ENCODE peak calls at places on chromosomes 7 and 10, in four cellular contexts. A is prostate gland, M is stomach, S is transverse colon. J is an unnamed sample. For H3K4me1 and H3K36me3, the result is how much of the 10 kb centered on the place peaks cover.

GRCh38 chr7:118245267-118246040 is 20.9 kb downstream of the ANKRD7 start:
- DNase-seq in A (no peak), M (no peak), S (no peak), J (no peak)

GRCh38 chr10:73871915-73872710 is 2.2 kb downstream of the CAMK2G start:
- DNase-seq in A (no peak), M (no peak), S (peak), J (no peak)

GRCh38 chr10:27983144-27983543 is 15.7 kb downstream of the ODAD2 start:
- DNase-seq in A (no peak), M (no peak), S (no peak), J (no peak)

GRCh38 chr10:48247680-48248079 is 26.8 kb downstream of the FRMPD2 start:
- DNase-seq in A (no peak), M (no peak), S (no peak), J (peak)

GRCh38 chr7:134992626-134993179 is 6.4 kb downstream of the AGBL3 start:
- DNase-seq in A (no peak), M (no peak), S (no peak), J (no peak)

GRCh38 chr10:69864321-69864720 is 62.6 kb downstream of the COL13A1 start:
- DNase-seq in A (no peak), M (no peak), S (no peak), J (no peak)

GRCh38 chr10:17056781-17057191 is 72.8 kb downstream of the CUBN start:
- DNase-seq in A (no peak), M (no peak), S (no peak), J (no peak)

GRCh38 chr10:64376169-64376568 is 855.0 kb downstream of the REEP3 start:
- DNase-seq in A (no peak), M (no peak), S (no peak), J (no peak)

GRCh38 chr10:73218466-73219191 is 28.4 kb downstream of the DNAJC9 start:
- DNase-seq in A (no peak), M (no peak), S (no peak), J (no peak)

GRCh38 chr10:31929986-31930675 is 1.5 kb upstream of the ARHGAP12 start:
- DNase-seq in A (peak), M (no peak), S (no peak), J (no peak)

GRCh38 chr7:101681170-101682007 is 52.3 kb upstream of the MYL10 start:
- DNase-seq in A (peak), M (peak), S (no peak), J (no peak)

GRCh38 chr7:39637963-39638485 is 14.7 kb downstream of the RALA start:
- DNase-seq in A (no peak), M (no peak), S (no peak), J (no peak)

GRCh38 chr7:84228526-84228925 is 33.9 kb upstream of the SEMA3A start:
- DNase-seq in A (no peak), M (no peak), S (no peak), J (no peak)

GRCh38 chr7:117810642-117811512 is 62.4 kb downstream of the CTTNBP2 start:
- DNase-seq in A (no peak), M (no peak), S (no peak), J (no peak)

GRCh38 chr7:77687747-77688144 is 8.5 kb upstream of the RSBN1L start:
- DNase-seq in A (no peak), M (no peak), S (no peak), J (no peak)

GRCh38 chr7:29609162-29610030 is 45.8 kb downstream of the PRR15 start:
- DNase-seq in A (no peak), M (peak), S (peak), J (no peak)

GRCh38 chr10:48796846-48797245 is 112.2 kb downstream of the WDFY4 start:
- DNase-seq in A (no peak), M (no peak), S (no peak), J (no peak)

GRCh38 chr7:28068811-28069216 is 111.8 kb downstream of the JAZF1 start:
- DNase-seq in A (no peak), M (no peak), S (no peak), J (no peak)

GRCh38 chr10:33772370-33773331 is 438.2 kb upstream of the NRP1 start:
- DNase-seq in A (peak), M (no peak), S (no peak), J (no peak)

GRCh38 chr10:124532106-124532641 is 70.6 kb downstream of the LHPP start:
- DNase-seq in A (no peak), M (no peak), S (peak), J (no peak)

GRCh38 chr7:4168041-4168440 is 514.1 kb upstream of the FOXK1 start:
- DNase-seq in A (no peak), M (no peak), S (no peak), J (no peak)

GRCh38 chr10:97673736-97674525 is 13.1 kb downstream of the AVPI1 start:
- DNase-seq in A (no peak), M (no peak), S (no peak), J (no peak)

GRCh38 chr10:13922591-13922990 is 335.8 kb downstream of the PRPF18 start:
- DNase-seq in A (no peak), M (no peak), S (no peak), J (no peak)

GRCh38 chr7:28988818-28989595 is 30.9 kb upstream of the TRIL start:
- DNase-seq in A (no peak), M (no peak), S (peak), J (no peak)

GRCh38 chr7:159008055-159008405 is 136.6 kb downstream of the VIPR2 start:
- DNase-seq in A (no peak), M (no peak), S (no peak), J (no peak)

GRCh38 chr10:11898372-11899066 is 75.4 kb downstream of the PROSER2 start:
- DNase-seq in A (peak), M (peak), S (no peak), J (peak)

GRCh38 chr7:41792099-41792498 is 89.2 kb upstream of the INHBA start:
- DNase-seq in A (no peak), M (no peak), S (no peak), J (no peak)

GRCh38 chr7:158516524-158516923 is 71.1 kb downstream of the PTPRN2 start:
- DNase-seq in A (no peak), M (no peak), S (no peak), J (no peak)

GRCh38 chr7:158821173-158822021 is 7.9 kb downstream of the ESYT2 start:
- DNase-seq in A (no peak), M (no peak), S (no peak), J (no peak)

GRCh38 chr10:98088186-98088971 is 46.1 kb upstream of the R3HCC1L start:
- DNase-seq in A (no peak), M (no peak), S (no peak), J (no peak)

GRCh38 chr7:27108390-27109127 is 6.1 kb upstream of the HOXA2 start:
- DNase-seq in A (no peak), M (no peak), S (peak), J (peak)

GRCh38 chr10:70092389-70092718 is 39.7 kb downstream of the MACROH2A2 start:
- DNase-seq in A (no peak), M (no peak), S (no peak), J (no peak)

GRCh38 chr7:107907790-107908189 is 16.8 kb downstream of the DLD start:
- DNase-seq in A (no peak), M (no peak), S (no peak), J (no peak)

DNA sequence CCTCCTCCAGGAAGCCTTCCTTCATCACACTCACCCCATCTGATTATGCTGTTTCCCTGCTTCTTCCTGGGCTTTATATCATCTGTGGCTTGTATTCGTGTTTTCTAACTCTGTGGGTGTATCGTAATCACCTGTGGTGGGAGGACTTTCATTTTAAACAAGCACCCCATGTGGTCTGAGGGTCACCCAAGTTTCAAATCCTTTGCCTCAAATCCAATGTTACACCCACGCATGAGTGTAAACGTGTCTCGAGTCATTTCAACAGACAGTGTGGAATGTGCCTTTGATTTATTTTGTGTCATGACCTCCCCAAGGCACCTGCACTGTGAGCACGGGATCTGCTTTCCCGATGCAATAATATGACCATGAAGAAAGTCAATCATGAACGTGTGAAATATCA is 17.5 kb upstream of the LYZL2 start:
- DNase-seq in A (no peak), M (no peak), S (no peak), J (no peak)
- TF ChIP-seq POLR2AphosphoS5 in A (no peak), M (no peak), S (no peak), J (no peak)

GRCh38 chr7:148721390-148721789 is 22.7 kb downstream of the CUL1 start:
- DNase-seq in A (no peak), M (no peak), S (no peak), J (no peak)

GRCh38 chr7:148717266-148717793 is 18.6 kb downstream of the CUL1 start:
- DNase-seq in A (no peak), M (no peak), S (no peak), J (no peak)

GRCh38 chr7:148720472-148720871 is 21.8 kb downstream of the CUL1 start:
- DNase-seq in A (no peak), M (no peak), S (no peak), J (no peak)

GRCh38 chr7:148718431-148718830 is 19.7 kb downstream of the CUL1 start:
- DNase-seq in A (no peak), M (no peak), S (no peak), J (no peak)

GRCh38 chr7:148719753-148720152 is 21.1 kb downstream of the CUL1 start:
- DNase-seq in A (no peak), M (no peak), S (no peak), J (no peak)
- H3K4me1 ChIP-seq in A (under half), M (half or more), S (under half), J (half or more)

GRCh38 chr7:151139791-151140190 is 27.7 kb downstream of the GBX1 start:
- DNase-seq in A (no peak), M (peak), S (peak), J (peak)

GRCh38 chr7:151137841-151138540 is 29.5 kb downstream of the GBX1 start:
- DNase-seq in A (no peak), M (no peak), S (no peak), J (peak)

GRCh38 chr7:151137076-151137611 is 30.4 kb downstream of the GBX1 start:
- DNase-seq in A (no peak), M (no peak), S (no peak), J (peak)

GRCh38 chr7:151139071-151139521 is 28.4 kb downstream of the GBX1 start:
- DNase-seq in A (no peak), M (no peak), S (peak), J (peak)

DNA sequence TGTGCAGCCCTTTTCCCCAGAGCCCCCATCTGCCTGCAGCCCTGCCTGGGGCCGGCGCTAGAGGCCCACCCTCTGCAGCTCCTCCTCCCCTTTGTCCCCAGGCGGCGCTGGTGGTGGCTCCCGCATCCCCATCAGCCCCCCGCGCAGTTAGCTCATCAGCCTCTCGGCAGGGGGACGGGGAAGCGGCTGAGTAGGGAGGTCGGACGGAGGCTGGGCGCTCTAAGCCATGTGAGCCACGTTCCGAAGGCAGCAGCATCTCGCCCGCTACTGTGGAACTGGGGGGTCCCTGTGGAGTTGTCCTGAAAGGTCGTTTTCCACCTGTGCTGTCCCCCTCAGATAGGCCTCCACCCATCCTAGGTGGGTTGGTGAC is 29.0 kb downstream of the GBX1 start:
- DNase-seq in A (no peak), M (no peak), S (peak), J (no peak)
- H3K36me3 ChIP-seq in A (under half), M (half or more), S (under half), J (under half)

GRCh38 chr10:101217450-101218281 is 11.6 kb downstream of the LBX1 start:
- DNase-seq in A (no peak), M (no peak), S (peak), J (no peak)
- TF ChIP-seq POLR2AphosphoS5 in A (no peak), M (no peak), S (no peak), J (no peak)

GRCh38 chr7:1000594-1000935 is 17.6 kb downstream of the CYP2W1 start:
- DNase-seq in A (no peak), M (no peak), S (no peak), J (no peak)
- H3K4me1 ChIP-seq in A (under half), M (under half), S (under half), J (under half)

GRCh38 chr7:98945852-98946251 is 67.5 kb downstream of the TRRAP start:
- DNase-seq in A (no peak), M (no peak), S (no peak), J (no peak)

GRCh38 chr7:98949336-98950044 is 71.2 kb downstream of the TRRAP start:
- DNase-seq in A (no peak), M (no peak), S (no peak), J (no peak)

GRCh38 chr7:98944386-98944785 is 66.1 kb downstream of the TRRAP start:
- DNase-seq in A (no peak), M (no peak), S (no peak), J (no peak)

GRCh38 chr7:98943336-98943735 is 65.0 kb downstream of the TRRAP start:
- DNase-seq in A (no peak), M (no peak), S (no peak), J (no peak)

DNA sequence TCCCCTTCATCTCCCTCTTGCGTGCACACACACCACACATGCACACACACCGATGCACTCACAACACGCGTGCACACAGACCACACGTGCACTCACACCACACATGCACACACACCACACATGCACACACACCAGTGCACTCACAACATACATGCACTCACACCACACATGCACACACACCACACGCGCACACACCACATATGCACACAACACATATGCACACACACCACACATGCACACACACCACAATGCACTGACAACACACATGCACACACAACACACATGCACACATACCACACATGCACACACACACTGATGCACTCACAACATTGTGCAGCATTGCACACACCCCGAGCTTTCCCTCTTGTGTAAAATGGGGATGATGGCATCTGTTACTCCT is 68.1 kb downstream of the TRRAP start:
- DNase-seq in A (no peak), M (no peak), S (no peak), J (no peak)
- H3K36me3 ChIP-seq in A (under half), M (half or more), S (under half), J (half or more)